ENCODE peak calls at places on chromosomes 12 and 14, in six cellular contexts. P is spleen; R is CD8-positive, alpha-beta memory T cell; F is fibroblast of lung; J is CD8-positive, alpha-beta T cell; Z is tibial artery. K is an unnamed sample.

GRCh38 chr12:124663771-124664366 is 96.5 kb upstream of the NCOR2 start:
- DNase-seq in Z (no peak), F (no peak), P (no peak), J (no peak), R (no peak), K (peak; percentile 73)

GRCh38 chr12:58916891-58917570 is 3.3 kb downstream of the LRIG3 start:
- DNase-seq in J (no peak), P (no peak), F (peak; percentile 94), Z (no peak), R (no peak), K (no peak)

GRCh38 chr14:100554082-100554677 is 33.0 kb downstream of the BEGAIN start:
- DNase-seq in P (no peak), J (no peak), F (no peak), R (no peak), Z (no peak), K (no peak)

GRCh38 chr12:130799051-130799450 is 40.0 kb downstream of the STX2 start:
- DNase-seq in Z (no peak), P (no peak), J (no peak), F (no peak), R (no peak), K (no peak)

GRCh38 chr14:77406718-77407117 is 16.6 kb downstream of the NOXRED1 start:
- DNase-seq in R (no peak), P (no peak), F (peak; percentile 19), J (no peak), Z (no peak), K (no peak)

GRCh38 chr12:58804749-58805148 is 115.6 kb downstream of the LRIG3 start:
- DNase-seq in F (no peak), P (no peak), Z (no peak), R (no peak), J (no peak), K (no peak)

GRCh38 chr14:50312734-50313054 is 570 bp downstream of the DMAC2L start:
- DNase-seq in R (no peak), F (peak; percentile 50), J (no peak), P (no peak), Z (no peak), K (no peak)

GRCh38 chr12:96401061-96401871 is 1.0 kb upstream of the CDK17 start:
- DNase-seq in J (no peak), Z (no peak), R (peak; percentile 16), P (no peak), F (peak; percentile 94), K (no peak)

GRCh38 chr14:105474478-105475268 is at the start of gene CRIP2:
- DNase-seq in R (peak; percentile 58), Z (peak; percentile 78), J (no peak), F (no peak), P (no peak), K (no peak)

GRCh38 chr12:32100888-32101287 is 5.8 kb upstream of the BICD1 start:
- DNase-seq in J (no peak), Z (no peak), P (no peak), F (no peak), R (no peak), K (no peak)

GRCh38 chr12:106018286-106018685 is 120.5 kb downstream of the NUAK1 start:
- DNase-seq in Z (no peak), R (no peak), P (no peak), J (no peak), F (no peak), K (no peak)

GRCh38 chr12:19850341-19851065 is 411.2 kb downstream of the AEBP2 start:
- DNase-seq in F (peak; percentile 18), P (no peak), R (no peak), Z (peak; percentile 74), J (no peak), K (no peak)
- H3K27ac ChIP-seq in F (no peak overlapping the region), P (no peak overlapping the region), R (no peak overlapping the region), Z (peak overlapping the region; percentile 78), J (no peak overlapping the region), K (peak overlapping the region; percentile 56)

GRCh38 chr12:30970559-30971202 is 44.1 kb downstream of the TSPAN11 start:
- DNase-seq in P (no peak), Z (no peak), J (no peak), R (no peak), F (no peak), K (no peak)
- H3K4me1 ChIP-seq in P (peaks cover 25% of the 10 kb centered on the region), Z (no peaks in the 10 kb centered on the region), J (no peaks in the 10 kb centered on the region), R (no peaks in the 10 kb centered on the region), F (no peaks in the 10 kb centered on the region), K (no peaks in the 10 kb centered on the region)

DNA sequence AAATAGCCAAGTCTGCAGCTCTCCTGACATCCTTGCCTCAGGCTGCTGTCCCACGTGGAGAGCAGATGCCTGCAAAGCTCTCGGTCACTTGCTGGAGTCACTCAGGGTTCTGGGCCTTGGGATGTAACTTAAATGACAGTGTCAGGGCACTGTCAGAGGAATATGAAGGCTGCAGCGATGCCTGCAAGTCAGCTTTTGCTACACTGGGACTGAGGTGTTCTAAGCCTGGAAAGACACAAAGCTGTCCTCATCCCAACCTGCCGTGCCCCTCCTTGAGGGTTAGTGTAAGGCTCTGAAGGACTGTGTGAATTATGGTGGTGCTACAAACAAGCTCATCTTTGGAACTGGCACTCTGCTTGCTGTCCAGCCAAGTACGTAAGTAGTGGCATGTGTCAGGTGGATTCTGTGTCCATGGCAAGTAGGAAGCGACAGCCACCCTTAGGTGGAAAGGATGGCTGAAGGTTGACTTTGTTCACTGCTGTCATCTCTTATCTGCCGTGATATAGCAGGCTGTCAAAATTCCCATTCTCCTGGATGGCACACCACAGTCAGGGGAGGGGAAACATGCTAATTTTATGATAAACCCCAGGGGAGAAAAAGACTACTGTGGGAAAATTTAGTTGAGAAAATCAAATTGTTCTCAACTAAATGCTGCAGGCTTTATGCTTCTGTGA is 79.9 kb downstream of the DAD1 start:
- DNase-seq in P (no peak), R (no peak), Z (no peak), F (no peak), J (no peak), K (no peak)
- H3K27ac ChIP-seq in P (peak overlapping the region; percentile 55), R (peak overlapping the region; percentile 38), Z (no peak overlapping the region), F (no peak overlapping the region), J (peak overlapping the region; percentile 72), K (no peak overlapping the region)

GRCh38 chr12:128817115-128818015 is 6.4 kb downstream of the SLC15A4 start:
- DNase-seq in J (no peak), P (peak; percentile 89), R (no peak), Z (peak; percentile 86), F (peak; percentile 43), K (no peak)
- H3K4me1 ChIP-seq in J (peaks cover 43% of the 10 kb centered on the region), P (peaks cover 80% of the 10 kb centered on the region), R (peaks cover 51% of the 10 kb centered on the region), Z (peaks cover 26% of the 10 kb centered on the region), F (peaks cover 9% of the 10 kb centered on the region), K (peaks cover 11% of the 10 kb centered on the region)

GRCh38 chr14:102078344-102078743 is 8.5 kb downstream of the HSP90AA1 start:
- DNase-seq in Z (no peak), R (no peak), F (no peak), J (no peak), P (peak; percentile 51), K (no peak)
- H3K27ac ChIP-seq in Z (no peak overlapping the region), R (no peak overlapping the region), F (no peak overlapping the region), J (no peak overlapping the region), P (no peak overlapping the region), K (no peak overlapping the region)

GRCh38 chr14:35046048-35046750 is at the start of gene FAM177A1:
- DNase-seq in F (peak; percentile 92), J (peak; percentile 97), R (peak; percentile 99), Z (peak; percentile 99), P (peak; percentile 100), K (peak; percentile 99)
- H3K4me1 ChIP-seq in F (peaks cover 2% of the 10 kb centered on the region), J (peaks cover 20% of the 10 kb centered on the region), R (peaks cover 21% of the 10 kb centered on the region), Z (peaks cover 15% of the 10 kb centered on the region), P (peaks cover 38% of the 10 kb centered on the region), K (peaks cover 2% of the 10 kb centered on the region)

DNA sequence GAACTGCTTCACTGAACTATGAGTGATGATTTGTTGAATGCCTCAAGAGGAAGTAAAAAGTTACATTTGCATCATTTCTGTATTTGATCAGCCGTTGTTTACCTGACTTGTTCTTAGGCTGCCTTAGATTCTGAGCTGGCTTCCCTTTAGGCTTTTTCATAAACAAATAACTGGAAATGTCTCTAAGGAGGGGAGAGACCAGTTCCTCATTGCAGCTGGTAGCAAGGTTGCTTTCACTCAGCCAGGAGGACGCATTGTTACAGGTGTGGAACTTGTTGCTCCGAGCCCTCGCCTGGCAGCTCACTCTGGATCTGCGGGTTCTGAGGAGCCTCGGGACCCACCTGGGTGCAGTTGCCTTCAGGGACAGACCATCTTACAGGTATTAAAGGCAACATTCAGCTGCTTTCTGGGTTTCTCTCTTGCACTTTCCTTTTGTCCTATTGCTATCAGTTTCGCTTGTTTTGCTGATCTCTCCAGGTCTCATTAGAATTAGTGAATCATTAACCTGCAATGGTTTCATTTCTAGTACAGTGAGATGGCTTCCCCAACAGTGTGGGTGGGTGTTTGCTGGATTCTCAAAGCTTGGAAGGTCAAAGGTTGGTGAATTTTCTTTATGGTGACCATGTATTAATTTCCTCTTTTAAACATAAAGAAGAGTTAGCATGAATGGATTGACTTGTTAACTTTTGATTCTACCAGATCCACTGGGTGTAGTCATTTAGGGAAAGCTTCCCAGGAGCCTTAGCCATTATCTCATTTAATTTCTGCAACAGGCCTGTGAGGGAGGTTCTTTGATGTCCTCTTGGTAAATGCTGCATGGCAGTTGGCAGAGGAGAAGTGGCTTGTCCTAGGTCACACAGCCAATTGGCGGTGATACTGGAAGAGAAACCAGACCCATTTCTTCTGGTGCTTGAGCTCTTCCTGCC is at the start of gene PLEKHG7:
- DNase-seq in Z (no peak), R (no peak), J (no peak), F (no peak), P (peak; percentile 75), K (no peak)
- H3K27ac ChIP-seq in Z (no peak within 1 kb of the TSS), R (no peak within 1 kb of the TSS), J (no peak within 1 kb of the TSS), F (no peak within 1 kb of the TSS), P (peak within 1 kb of the TSS; percentile 41), K (peak within 1 kb of the TSS; percentile 11)

K was measured in kidney.